ENCODE peak calls at places on chromosome 1, in four cellular contexts. M, V, Y and X are unnamed samples.

GRCh38 chr1:31763671-31764306 is 351 bp downstream of the ADGRB2 start:
- DNase-seq in Y (no peak), V (no peak), M (no peak), X (no peak)

GRCh38 chr1:26838474-26839338 is 12.2 kb downstream of the ZDHHC18 start:
- DNase-seq in M (no peak), Y (peak; percentile 22), V (no peak), X (no peak)

GRCh38 chr1:235736263-235736662 is 86.7 kb upstream of the GNG4 start:
- DNase-seq in Y (no peak), M (no peak), V (no peak), X (no peak)

GRCh38 chr1:211529453-211529852 is 37.5 kb upstream of the RD3 start:
- DNase-seq in V (no peak), Y (no peak), M (no peak), X (no peak)

GRCh38 chr1:61444277-61444676 is 280.7 kb downstream of the TM2D1 start:
- DNase-seq in V (no peak), M (no peak), Y (no peak), X (no peak)

GRCh38 chr1:76824106-76824505 is 43.2 kb upstream of the ST6GALNAC5 start:
- DNase-seq in M (no peak), Y (no peak), V (no peak), X (no peak)

GRCh38 chr1:51901151-51901550 is 22.6 kb upstream of the NRDC start:
- DNase-seq in M (no peak), Y (no peak), V (no peak), X (no peak)

GRCh38 chr1:246261641-246262040 is 245.4 kb downstream of the SMYD3 start:
- DNase-seq in Y (no peak), M (no peak), V (no peak), X (no peak)

GRCh38 chr1:168386949-168387586 is 106.4 kb downstream of the TBX19 start:
- DNase-seq in V (no peak), Y (peak; percentile 53), M (no peak), X (no peak)

GRCh38 chr1:6646499-6647148 is 22.0 kb downstream of the THAP3 start:
- DNase-seq in M (peak; percentile 38), V (peak; percentile 70), Y (no peak), X (peak; percentile 12)

GRCh38 chr1:9078035-9078948 is 8.9 kb upstream of the SLC2A5 start:
- DNase-seq in M (no peak), V (no peak), Y (no peak), X (no peak)

GRCh38 chr1:28833396-28833795 is 21.4 kb downstream of the OPRD1 start:
- DNase-seq in M (no peak), V (no peak), Y (no peak), X (no peak)

GRCh38 chr1:30475201-30475600 is 248.2 kb downstream of the MATN1 start:
- DNase-seq in V (no peak), M (no peak), Y (no peak), X (no peak)

GRCh38 chr1:180926164-180926981 is 13.7 kb downstream of the KIAA1614 start:
- DNase-seq in V (no peak), Y (no peak), M (peak; percentile 99), X (peak; percentile 88)

GRCh38 chr1:31216016-31216415 is 23.7 kb downstream of the NKAIN1 start:
- DNase-seq in V (no peak), Y (no peak), M (peak; percentile 38), X (peak; percentile 87)

GRCh38 chr1:161953256-161953920 is 70.3 kb downstream of the OLFML2B start:
- DNase-seq in Y (no peak), V (no peak), M (no peak), X (no peak)

GRCh38 chr1:231062500-231063270 is 22.6 kb upstream of the FAM89A start:
- DNase-seq in Y (no peak), M (no peak), V (no peak), X (no peak)

GRCh38 chr1:34869754-34870153 is 10.2 kb upstream of the SMIM12 start:
- DNase-seq in M (no peak), Y (no peak), V (no peak), X (no peak)